ENCODE peak calls at places on chromosomes 6 and 20, in ten cellular contexts. I, B, N, X, W, Z, R, M, O and V are unnamed samples.

GRCh38 chr6:79671605-79672266 is 40.6 kb downstream of the SH3BGRL2 start:
- DNase-seq in M (no peak), W (peak), N (no peak), O (no peak), B (no peak), R (peak), I (peak), X (peak), Z (no peak), V (no peak)

GRCh38 chr20:58610071-58610800 is 40.8 kb upstream of the STX16 start:
- DNase-seq in R (no peak), W (no peak), X (no peak), N (no peak), O (no peak), I (no peak), Z (no peak), B (no peak), M (no peak), V (no peak)

GRCh38 chr6:168410554-168411011 is 30.4 kb upstream of the SMOC2 start:
- DNase-seq in M (no peak), Z (no peak), W (no peak), O (no peak), I (no peak), N (no peak), B (peak), X (no peak), R (no peak), V (no peak)

GRCh38 chr20:50216543-50217206 is 26.0 kb downstream of the CEBPB start:
- DNase-seq in N (no peak), O (no peak), W (no peak), X (no peak), Z (no peak), B (no peak), R (peak), I (no peak), M (no peak), V (no peak)

GRCh38 chr6:154247119-154247814 is 109.3 kb downstream of the IPCEF1 start:
- DNase-seq in M (no peak), O (no peak), R (no peak), Z (no peak), N (no peak), W (no peak), I (no peak), X (no peak), B (no peak), V (no peak)

GRCh38 chr6:55255061-55255571 is 72.2 kb upstream of the GFRAL start:
- DNase-seq in X (no peak), B (no peak), O (no peak), W (no peak), M (no peak), R (no peak), Z (no peak), N (no peak), I (no peak), V (peak)

GRCh38 chr6:137717074-137718073 is 149.7 kb upstream of the TNFAIP3 start:
- DNase-seq in O (no peak), X (no peak), B (no peak), R (no peak), N (no peak), W (no peak), I (no peak), Z (no peak), M (no peak), V (no peak)

GRCh38 chr20:34541917-34542316 is 16.6 kb upstream of the MAP1LC3A start:
- DNase-seq in I (no peak), W (no peak), X (no peak), O (no peak), Z (no peak), R (no peak), N (no peak), M (no peak), B (no peak), V (no peak)

GRCh38 chr6:163992701-163993100 is 578.2 kb downstream of the QKI start:
- DNase-seq in X (no peak), N (no peak), M (no peak), R (no peak), B (no peak), Z (no peak), W (no peak), I (no peak), O (no peak), V (no peak)

GRCh38 chr20:3652646-3653596 is 10.3 kb downstream of the GFRA4 start:
- DNase-seq in R (no peak), B (no peak), W (no peak), X (no peak), M (no peak), Z (peak), N (no peak), O (no peak), I (no peak), V (peak)

GRCh38 chr20:12928755-12929401 is 79.9 kb upstream of the SPTLC3 start:
- DNase-seq in X (peak), M (no peak), B (no peak), I (peak), O (no peak), Z (no peak), W (peak), R (no peak), N (peak), V (no peak)

GRCh38 chr20:35021831-35022230 is 66.2 kb downstream of the MYH7B start:
- DNase-seq in N (no peak), R (no peak), I (no peak), M (no peak), W (no peak), B (no peak), X (no peak), O (no peak), Z (no peak), V (no peak)

GRCh38 chr20:34808583-34808982 is 16.9 kb downstream of the NCOA6 start:
- DNase-seq in W (no peak), R (no peak), X (no peak), I (no peak), N (no peak), Z (no peak), M (no peak), O (no peak), B (no peak), V (no peak)

GRCh38 chr6:50147371-50147770 is 97.6 kb upstream of the DEFB112 start:
- DNase-seq in R (no peak), I (peak), O (no peak), X (no peak), Z (no peak), M (no peak), N (no peak), B (no peak), W (peak), V (no peak)

GRCh38 chr6:28226460-28226859 is 1.4 kb downstream of the ZSCAN9 start:
- DNase-seq in B (no peak), Z (no peak), X (no peak), O (no peak), I (no peak), M (no peak), R (no peak), W (no peak), N (no peak), V (no peak)

GRCh38 chr6:64683682-64684081 is 1023.3 kb downstream of the EYS start:
- DNase-seq in R (no peak), N (peak), X (peak), I (no peak), Z (no peak), B (no peak), M (no peak), O (no peak), W (peak), V (no peak)

GRCh38 chr20:13430346-13431002 is 208.3 kb downstream of the TASP1 start:
- DNase-seq in R (no peak), X (no peak), I (peak), N (no peak), Z (no peak), W (peak), M (no peak), B (no peak), O (no peak), V (no peak)

GRCh38 chr20:22027423-22027822 is 322.0 kb downstream of the PAX1 start:
- DNase-seq in W (no peak), X (no peak), R (no peak), I (no peak), N (no peak), Z (no peak), M (no peak), B (no peak), O (no peak), V (no peak)

GRCh38 chr6:168007592-168008338 is 10.3 kb downstream of the KIF25 start:
- DNase-seq in W (peak), R (no peak), X (peak), I (peak), O (no peak), N (peak), Z (no peak), B (peak), M (no peak), V (peak)

GRCh38 chr6:42148058-42148457 is 5.6 kb upstream of the C6orf132 start:
- DNase-seq in R (no peak), W (peak), B (no peak), X (peak), N (peak), M (no peak), Z (no peak), O (no peak), I (no peak), V (no peak)

GRCh38 chr6:88368071-88368787 is 202.1 kb upstream of the CNR1 start:
- DNase-seq in I (peak), R (no peak), X (peak), W (peak), M (no peak), N (peak), B (no peak), Z (no peak), O (no peak), V (no peak)